ENCODE peak calls at places on chromosome 14, in four cellular contexts. D is CD8-positive, alpha-beta memory T cell; A is tibial nerve; C is cardiac muscle cell. Q is an unnamed sample. For H3K4me1, the result is how much of the 10 kb centered on the place peaks cover.

GRCh38 chr14:69376439-69376838 is 21.7 kb downstream of the ERH start:
- DNase-seq in D (no peak), A (no peak), C (no peak), Q (no peak)

GRCh38 chr14:94462219-94462551 is 9.6 kb upstream of the SERPINA11 start:
- DNase-seq in D (no peak), A (no peak), C (no peak), Q (no peak)

GRCh38 chr14:95452176-95452889 is 64.1 kb downstream of the SYNE3 start:
- DNase-seq in D (no peak), A (no peak), C (peak), Q (no peak)

GRCh38 chr14:35687335-35687939 is 121.7 kb downstream of the RALGAPA1 start:
- DNase-seq in D (no peak), A (no peak), C (peak), Q (no peak)

GRCh38 chr14:22434030-22434429 is 155.0 kb downstream of the DAD1 start:
- DNase-seq in D (no peak), A (no peak), C (no peak), Q (no peak)

GRCh38 chr14:51023964-51024363 is 70.9 kb downstream of the TRIM9 start:
- DNase-seq in D (no peak), A (no peak), C (peak), Q (no peak)

GRCh38 chr14:66709292-66709691 is 201.3 kb downstream of the GPHN start:
- DNase-seq in D (no peak), A (no peak), C (no peak), Q (no peak)

GRCh38 chr14:36661506-36662257 is at the start of gene PAX9:
- DNase-seq in D (peak), A (peak), C (peak), Q (peak)

GRCh38 chr14:97113339-97113738 is 316.2 kb downstream of the VRK1 start:
- DNase-seq in D (no peak), A (no peak), C (no peak), Q (no peak)

GRCh38 chr14:58668848-58669480 is 31.2 kb downstream of the DACT1 start:
- DNase-seq in D (no peak), A (no peak), C (peak), Q (no peak)

GRCh38 chr14:52277552-52277951 is 10.1 kb downstream of the PTGDR start:
- DNase-seq in D (no peak), A (no peak), C (no peak), Q (no peak)

GRCh38 chr14:65238456-65238855 is 136.1 kb upstream of the MAX start:
- DNase-seq in D (no peak), A (no peak), C (no peak), Q (peak)

GRCh38 chr14:74846168-74846567 is 29.8 kb downstream of the PROX2 start:
- DNase-seq in D (no peak), A (peak), C (no peak), Q (no peak)

GRCh38 chr14:32711103-32711680 is 227.5 kb upstream of the NPAS3 start:
- DNase-seq in D (no peak), A (peak), C (peak), Q (no peak)

GRCh38 chr14:36315159-36315853 is 5.1 kb downstream of the MBIP start:
- DNase-seq in D (no peak), A (no peak), C (no peak), Q (no peak)

GRCh38 chr14:60430276-60430675 is 55.6 kb downstream of the C14orf39 start:
- DNase-seq in D (no peak), A (no peak), C (no peak), Q (no peak)

GRCh38 chr14:105863296-105864108 is 337.1 kb downstream of the TMEM121 start:
- DNase-seq in D (peak), A (no peak), C (no peak), Q (peak)

GRCh38 chr14:94591871-94592270 is 10.6 kb downstream of the SERPINA5 start:
- DNase-seq in D (no peak), A (no peak), C (no peak), Q (no peak)

GRCh38 chr14:104425171-104425681 is 154.3 kb upstream of the C14orf180 start:
- DNase-seq in D (no peak), A (no peak), C (no peak), Q (no peak)

GRCh38 chr14:22164616-22165015 is 424.4 kb downstream of the DAD1 start:
- DNase-seq in D (no peak), A (no peak), C (no peak), Q (no peak)

GRCh38 chr14:53330441-53330840 is 177.3 kb upstream of the DDHD1 start:
- DNase-seq in D (no peak), A (no peak), C (no peak), Q (no peak)

GRCh38 chr14:91036741-91037469 is 23.5 kb downstream of the RPS6KA5 start:
- DNase-seq in D (no peak), A (no peak), C (no peak), Q (no peak)

GRCh38 chr14:104100171-104101085 is 14.9 kb downstream of the ASPG start:
- DNase-seq in D (peak), A (no peak), C (no peak), Q (no peak)

GRCh38 chr14:60643443-60644402 is 5.6 kb downstream of the SIX1 start:
- DNase-seq in D (no peak), A (no peak), C (no peak), Q (no peak)

GRCh38 chr14:101473795-101474562 is 87.3 kb upstream of the DIO3 start:
- DNase-seq in D (no peak), A (no peak), C (no peak), Q (peak)

GRCh38 chr14:76257111-76257803 is 105.5 kb downstream of the GPATCH2L start:
- DNase-seq in D (no peak), A (peak), C (no peak), Q (no peak)

GRCh38 chr14:95222151-95222631 is 64.9 kb upstream of the DICER1 start:
- DNase-seq in D (no peak), A (peak), C (no peak), Q (no peak)

GRCh38 chr14:76690502-76691105 is 70.7 kb upstream of the VASH1 start:
- DNase-seq in D (no peak), A (no peak), C (no peak), Q (no peak)

GRCh38 chr14:64614214-64614613 is 64.5 kb downstream of the PPP1R36 start:
- DNase-seq in D (no peak), A (no peak), C (no peak), Q (no peak)

GRCh38 chr14:51304428-51304827 is 64.4 kb downstream of the TMX1 start:
- DNase-seq in D (no peak), A (no peak), C (no peak), Q (no peak)

GRCh38 chr14:22721213-22721612 is 45.3 kb upstream of the OXA1L start:
- DNase-seq in D (no peak), A (no peak), C (no peak), Q (no peak)

GRCh38 chr14:89550761-89551283 is 133.8 kb upstream of the FOXN3 start:
- DNase-seq in D (no peak), A (no peak), C (no peak), Q (no peak)

GRCh38 chr14:49898485-49898884 is 5.6 kb downstream of the ARF6 start:
- DNase-seq in D (no peak), A (no peak), C (no peak), Q (no peak)
- H3K4me1 ChIP-seq in D (under half), A (under half), C (under half), Q (half or more)

GRCh38 chr14:54762296-54762695 is 140.3 kb downstream of the GCH1 start:
- DNase-seq in D (no peak), A (no peak), C (no peak), Q (no peak)
- H3K27ac ChIP-seq in D (no peak), A (no peak), C (no peak), Q (no peak)

DNA sequence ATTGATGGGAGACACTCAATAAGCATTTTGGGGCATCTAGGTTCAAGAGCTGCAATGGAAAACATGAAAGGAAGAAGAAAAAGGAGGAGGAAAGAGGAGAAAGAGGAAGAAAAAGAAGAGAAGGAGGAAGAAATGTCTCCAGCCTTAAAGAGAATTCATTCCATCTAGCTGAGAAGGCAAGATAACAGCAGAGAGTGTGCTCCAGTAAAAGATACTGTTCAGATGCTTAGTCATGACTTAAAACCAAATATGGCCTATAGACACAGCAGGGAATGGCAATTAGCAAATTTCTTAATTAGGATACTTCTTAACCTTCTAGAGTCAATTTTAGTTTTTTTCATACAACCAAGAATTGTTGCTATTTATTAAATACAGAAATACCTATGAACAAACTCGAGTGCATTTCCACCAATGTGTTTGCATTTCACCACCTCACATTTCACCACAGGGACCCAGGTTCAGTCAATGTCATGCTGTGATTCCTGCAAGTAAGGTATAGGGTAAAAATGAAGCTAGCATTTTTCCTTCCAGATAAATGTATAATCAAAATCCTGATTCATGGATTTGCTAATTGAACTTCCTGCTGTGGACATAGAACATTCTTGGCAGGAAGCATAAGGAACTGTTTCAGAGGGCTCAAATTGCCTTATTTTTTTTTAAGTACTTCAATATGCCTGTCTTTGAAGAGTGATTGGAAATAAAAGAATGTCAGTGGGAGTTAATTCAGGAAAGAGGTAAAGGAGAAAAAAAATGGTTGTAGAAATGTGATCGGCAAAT is 177.8 kb downstream of the RPS29 start:
- DNase-seq in D (no peak), A (no peak), C (no peak), Q (no peak)
- H3K4me1 ChIP-seq in D (under half), A (under half), C (under half), Q (under half)

GRCh38 chr14:31228533-31228932 is 20.9 kb upstream of the HECTD1 start:
- DNase-seq in D (no peak), A (no peak), C (no peak), Q (no peak)
- H3K27ac ChIP-seq in D (no peak), A (peak), C (peak), Q (no peak)

DNA sequence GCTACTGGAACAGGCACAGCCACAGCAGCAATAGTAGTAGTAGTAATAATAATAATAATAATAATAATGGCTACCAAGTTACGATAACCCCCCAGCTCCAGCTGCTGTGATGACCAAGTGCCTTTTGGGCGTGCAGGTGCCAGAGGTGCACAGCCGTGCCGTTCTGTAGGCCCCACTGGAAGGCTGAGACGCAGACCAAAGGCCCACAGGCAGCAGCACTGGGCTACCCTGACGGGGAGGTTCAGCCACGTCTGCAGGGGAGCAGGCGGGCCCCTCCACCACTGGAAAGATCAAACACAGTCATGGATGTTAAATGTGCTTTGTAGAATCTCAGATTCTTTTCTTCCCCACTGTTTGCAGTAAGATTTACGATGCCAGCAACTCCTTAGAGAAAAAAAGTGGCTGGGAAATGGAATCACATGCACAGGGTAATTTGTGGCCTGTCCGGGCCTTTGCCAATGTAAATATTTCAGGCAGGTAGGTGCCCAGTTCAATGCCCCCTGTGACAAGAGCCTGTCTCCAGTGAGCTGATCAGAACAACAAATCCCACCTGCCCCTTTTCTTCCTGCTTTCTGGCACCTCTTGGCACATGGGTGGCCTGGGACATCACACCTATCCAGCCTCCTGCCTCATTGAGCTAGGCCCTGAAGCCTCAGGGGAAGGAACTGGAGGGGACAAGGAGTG is 32.6 kb downstream of the CCDC85C start:
- DNase-seq in D (no peak), A (no peak), C (no peak), Q (no peak)
- H3K4me1 ChIP-seq in D (under half), A (under half), C (half or more), Q (half or more)